ENCODE peak calls at places on chromosomes 12 and 14, in six cellular contexts. One of them, this sample, is unnamed.

GRCh38 chr12:105502426-105502930 is 172.0 kb downstream of the C12orf75 start:
- DNase-seq in neural crest cell: no peak
- DNase-seq in T-helper 2 cell: no peak
- DNase-seq in NCI-H2081: no peak
- DNase-seq in stimulated activated CD8-positive, alpha-beta memory T cell treated with anti-CD3 and anti-CD28 coated beads, Interleukin-15, amount 100 ng/mL, for 24 hours: no peak
- DNase-seq in RWPE1: no peak
- DNase-seq in this sample: no peak

GRCh38 chr12:109111775-109112491 is 4.5 kb upstream of the ACACB start:
- DNase-seq in neural crest cell: peak; percentile 61
- DNase-seq in T-helper 2 cell: peak; percentile 31
- DNase-seq in NCI-H2081: no peak
- DNase-seq in stimulated activated CD8-positive, alpha-beta memory T cell treated with anti-CD3 and anti-CD28 coated beads, Interleukin-15, amount 100 ng/mL, for 24 hours: no peak
- DNase-seq in RWPE1: peak; percentile 50
- DNase-seq in this sample: peak; percentile 73

GRCh38 chr12:116547955-116548471 is 11.2 kb upstream of the MAP1LC3B2 start:
- DNase-seq in neural crest cell: no peak
- DNase-seq in T-helper 2 cell: no peak
- DNase-seq in NCI-H2081: no peak
- DNase-seq in stimulated activated CD8-positive, alpha-beta memory T cell treated with anti-CD3 and anti-CD28 coated beads, Interleukin-15, amount 100 ng/mL, for 24 hours: no peak
- DNase-seq in RWPE1: no peak
- DNase-seq in this sample: no peak

GRCh38 chr14:86221000-86221399 is 691.1 kb downstream of the FLRT2 start:
- DNase-seq in neural crest cell: no peak
- DNase-seq in T-helper 2 cell: no peak
- DNase-seq in NCI-H2081: no peak
- DNase-seq in stimulated activated CD8-positive, alpha-beta memory T cell treated with anti-CD3 and anti-CD28 coated beads, Interleukin-15, amount 100 ng/mL, for 24 hours: no peak
- DNase-seq in RWPE1: no peak
- DNase-seq in this sample: peak; percentile 12

GRCh38 chr12:108145011-108145410 is 15.9 kb downstream of the WSCD2 start:
- DNase-seq in neural crest cell: no peak
- DNase-seq in T-helper 2 cell: no peak
- DNase-seq in NCI-H2081: no peak
- DNase-seq in stimulated activated CD8-positive, alpha-beta memory T cell treated with anti-CD3 and anti-CD28 coated beads, Interleukin-15, amount 100 ng/mL, for 24 hours: no peak
- DNase-seq in RWPE1: no peak
- DNase-seq in this sample: no peak

GRCh38 chr12:108312885-108313203 is 26.3 kb downstream of the CMKLR1 start:
- DNase-seq in neural crest cell: no peak
- DNase-seq in T-helper 2 cell: no peak
- DNase-seq in NCI-H2081: no peak
- DNase-seq in stimulated activated CD8-positive, alpha-beta memory T cell treated with anti-CD3 and anti-CD28 coated beads, Interleukin-15, amount 100 ng/mL, for 24 hours: no peak
- DNase-seq in RWPE1: no peak
- DNase-seq in this sample: no peak

GRCh38 chr12:16563519-16563918 is 42.4 kb downstream of the LMO3 start:
- DNase-seq in neural crest cell: no peak
- DNase-seq in T-helper 2 cell: no peak
- DNase-seq in NCI-H2081: no peak
- DNase-seq in stimulated activated CD8-positive, alpha-beta memory T cell treated with anti-CD3 and anti-CD28 coated beads, Interleukin-15, amount 100 ng/mL, for 24 hours: no peak
- DNase-seq in RWPE1: no peak
- DNase-seq in this sample: no peak

GRCh38 chr12:56160160-56160763 is 2.1 kb downstream of the MYL6 start:
- DNase-seq in neural crest cell: no peak
- DNase-seq in T-helper 2 cell: peak; percentile 32
- DNase-seq in NCI-H2081: peak; percentile 17
- DNase-seq in stimulated activated CD8-positive, alpha-beta memory T cell treated with anti-CD3 and anti-CD28 coated beads, Interleukin-15, amount 100 ng/mL, for 24 hours: no peak
- DNase-seq in RWPE1: peak; percentile 28
- DNase-seq in this sample: no peak

GRCh38 chr14:92560106-92560865 is 46.7 kb downstream of the RIN3 start:
- DNase-seq in neural crest cell: no peak
- DNase-seq in T-helper 2 cell: no peak
- DNase-seq in NCI-H2081: no peak
- DNase-seq in stimulated activated CD8-positive, alpha-beta memory T cell treated with anti-CD3 and anti-CD28 coated beads, Interleukin-15, amount 100 ng/mL, for 24 hours: no peak
- DNase-seq in RWPE1: no peak
- DNase-seq in this sample: no peak

GRCh38 chr12:47066278-47067048 is 13.0 kb upstream of the PCED1B start:
- DNase-seq in neural crest cell: no peak
- DNase-seq in T-helper 2 cell: no peak
- DNase-seq in NCI-H2081: no peak
- DNase-seq in stimulated activated CD8-positive, alpha-beta memory T cell treated with anti-CD3 and anti-CD28 coated beads, Interleukin-15, amount 100 ng/mL, for 24 hours: no peak
- DNase-seq in RWPE1: no peak
- DNase-seq in this sample: no peak

GRCh38 chr12:93944196-93944595 is 204.2 kb upstream of the PLXNC1 start:
- DNase-seq in neural crest cell: no peak
- DNase-seq in T-helper 2 cell: no peak
- DNase-seq in NCI-H2081: no peak
- DNase-seq in stimulated activated CD8-positive, alpha-beta memory T cell treated with anti-CD3 and anti-CD28 coated beads, Interleukin-15, amount 100 ng/mL, for 24 hours: no peak
- DNase-seq in RWPE1: no peak
- DNase-seq in this sample: no peak

GRCh38 chr12:42735869-42736361 is 146.4 kb upstream of the PRICKLE1 start:
- DNase-seq in neural crest cell: no peak
- DNase-seq in T-helper 2 cell: no peak
- DNase-seq in NCI-H2081: no peak
- DNase-seq in stimulated activated CD8-positive, alpha-beta memory T cell treated with anti-CD3 and anti-CD28 coated beads, Interleukin-15, amount 100 ng/mL, for 24 hours: no peak
- DNase-seq in RWPE1: no peak
- DNase-seq in this sample: no peak

GRCh38 chr12:96862326-96862725 is 44.7 kb upstream of the NEDD1 start:
- DNase-seq in neural crest cell: no peak
- DNase-seq in T-helper 2 cell: no peak
- DNase-seq in NCI-H2081: no peak
- DNase-seq in stimulated activated CD8-positive, alpha-beta memory T cell treated with anti-CD3 and anti-CD28 coated beads, Interleukin-15, amount 100 ng/mL, for 24 hours: no peak
- DNase-seq in RWPE1: no peak
- DNase-seq in this sample: no peak

GRCh38 chr14:104358528-104359300 is 220.3 kb downstream of the KIF26A start:
- DNase-seq in neural crest cell: no peak
- DNase-seq in T-helper 2 cell: no peak
- DNase-seq in NCI-H2081: no peak
- DNase-seq in stimulated activated CD8-positive, alpha-beta memory T cell treated with anti-CD3 and anti-CD28 coated beads, Interleukin-15, amount 100 ng/mL, for 24 hours: no peak
- DNase-seq in RWPE1: no peak
- DNase-seq in this sample: no peak

GRCh38 chr14:104090071-104090748 is 4.7 kb downstream of the ASPG start:
- DNase-seq in neural crest cell: no peak
- DNase-seq in T-helper 2 cell: no peak
- DNase-seq in NCI-H2081: no peak
- DNase-seq in stimulated activated CD8-positive, alpha-beta memory T cell treated with anti-CD3 and anti-CD28 coated beads, Interleukin-15, amount 100 ng/mL, for 24 hours: no peak
- DNase-seq in RWPE1: no peak
- DNase-seq in this sample: no peak